ENCODE peak calls at places on chromosomes 4 and X, in four cellular contexts. One of them, this sample, is unnamed.

GRCh38 chr4:122855491-122855890 is 28.9 kb downstream of the FGF2 start:
- DNase-seq in lower leg skin: no peak
- DNase-seq in uterus: no peak
- DNase-seq in fibroblast of lung: no peak
- DNase-seq in this sample: no peak

GRCh38 chr4:53227451-53227850 is 138.4 kb downstream of the SCFD2 start:
- DNase-seq in uterus: no peak
- DNase-seq in lower leg skin: no peak
- DNase-seq in fibroblast of lung: no peak
- DNase-seq in this sample: no peak

GRCh38 chrX:137427813-137428212 is 138.1 kb upstream of the ZIC3 start:
- DNase-seq in uterus: no peak
- DNase-seq in fibroblast of lung: peak; percentile 0
- DNase-seq in lower leg skin: no peak
- DNase-seq in this sample: no peak

GRCh38 chrX:16589211-16589610 is 60.7 kb upstream of the S100G start:
- DNase-seq in uterus: no peak
- DNase-seq in fibroblast of lung: peak; percentile 63
- DNase-seq in lower leg skin: no peak
- DNase-seq in this sample: no peak

GRCh38 chr4:136495076-136495475 is 1037.2 kb downstream of the PCDH18 start:
- DNase-seq in fibroblast of lung: peak; percentile 58
- DNase-seq in lower leg skin: no peak
- DNase-seq in uterus: no peak
- DNase-seq in this sample: no peak

GRCh38 chr4:102734591-102735385 is 26.0 kb downstream of the MANBA start:
- DNase-seq in uterus: no peak
- DNase-seq in fibroblast of lung: peak; percentile 24
- DNase-seq in lower leg skin: no peak
- DNase-seq in this sample: no peak

GRCh38 chr4:6469898-6470501 is 2.4 kb downstream of the PPP2R2C start:
- DNase-seq in lower leg skin: peak; percentile 50
- DNase-seq in fibroblast of lung: no peak
- DNase-seq in uterus: no peak
- DNase-seq in this sample: no peak

GRCh38 chrX:45774961-45775360 is 574.3 kb upstream of the DIPK2B start:
- DNase-seq in lower leg skin: no peak
- DNase-seq in fibroblast of lung: peak; percentile 76
- DNase-seq in uterus: peak; percentile 70
- DNase-seq in this sample: no peak

GRCh38 chr4:174865418-174865985 is 36.5 kb upstream of the GLRA3 start:
- DNase-seq in fibroblast of lung: no peak
- DNase-seq in uterus: no peak
- DNase-seq in lower leg skin: no peak
- DNase-seq in this sample: no peak

GRCh38 chrX:1380672-1381233 is 11.2 kb downstream of the SLC25A6 start:
- DNase-seq in uterus: no peak
- DNase-seq in fibroblast of lung: no peak
- DNase-seq in lower leg skin: no peak
- DNase-seq in this sample: no peak

GRCh38 chrX:40496728-40497127 is 84.0 kb upstream of the ATP6AP2 start:
- DNase-seq in fibroblast of lung: peak; percentile 33
- DNase-seq in uterus: no peak
- DNase-seq in lower leg skin: no peak
- DNase-seq in this sample: no peak

GRCh38 chr4:158159054-158159717 is 13.6 kb downstream of the GASK1B start:
- DNase-seq in uterus: no peak
- DNase-seq in lower leg skin: no peak
- DNase-seq in fibroblast of lung: peak; percentile 12
- DNase-seq in this sample: peak; percentile 49

GRCh38 chr4:28600958-28601357 is 1740.3 kb downstream of the STIM2 start:
- DNase-seq in lower leg skin: no peak
- DNase-seq in fibroblast of lung: no peak
- DNase-seq in uterus: no peak
- DNase-seq in this sample: no peak

GRCh38 chr4:16591867-16592266 is 306.6 kb downstream of the LDB2 start:
- DNase-seq in fibroblast of lung: peak; percentile 71
- DNase-seq in uterus: peak; percentile 57
- DNase-seq in lower leg skin: no peak
- DNase-seq in this sample: no peak

GRCh38 chrX:42751573-42751972 is 26.4 kb downstream of the PPP1R2C start:
- DNase-seq in lower leg skin: no peak
- DNase-seq in uterus: no peak
- DNase-seq in fibroblast of lung: no peak
- DNase-seq in this sample: no peak

GRCh38 chr4:173420324-173420752 is 21.4 kb upstream of the SCRG1 start:
- DNase-seq in fibroblast of lung: peak; percentile 61
- DNase-seq in uterus: no peak
- DNase-seq in lower leg skin: no peak
- DNase-seq in this sample: no peak

GRCh38 chr4:25154594-25155265 is 5.5 kb downstream of the SEPSECS start:
- DNase-seq in fibroblast of lung: no peak
- DNase-seq in uterus: no peak
- DNase-seq in lower leg skin: no peak
- DNase-seq in this sample: no peak

GRCh38 chrX:108511721-108512120 is 72.1 kb downstream of the COL4A5 start:
- DNase-seq in lower leg skin: no peak
- DNase-seq in fibroblast of lung: peak; percentile 46
- DNase-seq in uterus: no peak
- DNase-seq in this sample: no peak

GRCh38 chrX:9379697-9380551 is 84.9 kb upstream of the TBL1X start:
- DNase-seq in fibroblast of lung: peak; percentile 16
- DNase-seq in lower leg skin: no peak
- DNase-seq in uterus: no peak
- DNase-seq in this sample: no peak

GRCh38 chr4:84995386-84995785 is 28.9 kb upstream of the WDFY3 start:
- DNase-seq in fibroblast of lung: no peak
- DNase-seq in lower leg skin: no peak
- DNase-seq in uterus: no peak
- DNase-seq in this sample: no peak

GRCh38 chr4:84994280-84994679 is 27.8 kb upstream of the WDFY3 start:
- DNase-seq in fibroblast of lung: peak; percentile 5
- DNase-seq in lower leg skin: no peak
- DNase-seq in uterus: no peak
- DNase-seq in this sample: no peak
- H3K4me3 ChIP-seq in fibroblast of lung: no peak overlapping the region
- H3K4me3 ChIP-seq in lower leg skin: no peak overlapping the region
- H3K4me3 ChIP-seq in uterus: no peak overlapping the region
- H3K4me3 ChIP-seq in this sample: no peak overlapping the region

GRCh38 chrX:150683536-150684146 is 9.6 kb upstream of the MTMR1 start:
- DNase-seq in fibroblast of lung: peak; percentile 49
- DNase-seq in lower leg skin: no peak
- DNase-seq in uterus: no peak
- DNase-seq in this sample: no peak
- TF ChIP-seq CTCF in fibroblast of lung: peak; percentile 41
- TF ChIP-seq CTCF in lower leg skin: no peak
- TF ChIP-seq CTCF in uterus: peak; percentile 33
- TF ChIP-seq CTCF in this sample: peak; percentile 10

GRCh38 chrX:119602701-119603255 is 3.4 kb downstream of the NKRF start:
- DNase-seq in uterus: no peak
- DNase-seq in lower leg skin: no peak
- DNase-seq in fibroblast of lung: no peak
- DNase-seq in this sample: no peak

GRCh38 chrX:119605739-119606507 is at the start of gene NKRF:
- DNase-seq in uterus: peak; percentile 93
- DNase-seq in fibroblast of lung: no peak
- DNase-seq in lower leg skin: peak; percentile 97
- DNase-seq in this sample: peak; percentile 41

GRCh38 chrX:119606508-119607389 is 525 bp upstream of the NKRF start:
- DNase-seq in lower leg skin: no peak
- DNase-seq in fibroblast of lung: peak; percentile 94
- DNase-seq in uterus: no peak
- DNase-seq in this sample: no peak

GRCh38 chrX:119605398-119605738 is 856 bp downstream of the NKRF start:
- DNase-seq in uterus: no peak
- DNase-seq in lower leg skin: no peak
- DNase-seq in fibroblast of lung: no peak
- DNase-seq in this sample: no peak

DNA sequence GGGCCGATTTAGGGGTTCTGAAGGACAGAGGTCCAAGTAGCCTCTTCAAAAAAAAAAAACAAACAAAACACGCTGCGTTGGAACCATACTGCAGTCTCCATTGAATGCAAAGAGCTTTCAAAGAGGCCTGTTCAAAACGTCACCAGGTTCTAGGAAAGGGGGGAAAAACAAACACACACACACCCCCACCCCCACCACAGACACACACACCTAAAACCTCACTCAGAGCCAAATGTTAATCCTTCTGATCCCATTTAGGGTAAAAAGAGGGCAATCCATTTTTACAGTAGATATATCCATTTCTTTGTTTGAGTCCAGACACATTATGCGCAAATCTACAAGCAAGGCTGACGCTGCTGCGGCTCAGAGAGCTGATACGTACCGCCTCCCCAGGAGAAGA is 1.4 kb downstream of the NKRF start:
- DNase-seq in uterus: no peak
- DNase-seq in fibroblast of lung: no peak
- DNase-seq in lower leg skin: no peak
- DNase-seq in this sample: no peak
- H3K4me3 ChIP-seq in uterus: peak overlapping the region; percentile 64
- H3K4me3 ChIP-seq in fibroblast of lung: peak overlapping the region; percentile 65
- H3K4me3 ChIP-seq in lower leg skin: no peak overlapping the region
- H3K4me3 ChIP-seq in this sample: peak overlapping the region; percentile 89

GRCh38 chr4:135371137-135371536 is 1169.5 kb upstream of the PABPC4L start:
- DNase-seq in uterus: no peak
- DNase-seq in fibroblast of lung: no peak
- DNase-seq in lower leg skin: no peak
- DNase-seq in this sample: no peak
- TF ChIP-seq CTCF in uterus: no peak
- TF ChIP-seq CTCF in fibroblast of lung: peak; percentile 12
- TF ChIP-seq CTCF in lower leg skin: no peak
- TF ChIP-seq CTCF in this sample: no peak

This sample was measured in AG04449.